ENCODE peak calls at places on chromosomes 16 and 17, in six cellular contexts. Q is RWPE1, S is RPMI7951, I is non-pigmented ciliary epithelial cell, O is HEK293T, G is NCI-H345. L is an unnamed sample.

GRCh38 chr17:44053130-44053872 is 13.2 kb downstream of the LSM12 start:
- DNase-seq in Q (no peak), S (no peak), I (no peak), O (no peak), G (no peak), L (no peak)

GRCh38 chr17:64309710-64310109 is 46.6 kb upstream of the TEX2 start:
- DNase-seq in Q (no peak), S (no peak), I (no peak), O (no peak), G (no peak), L (no peak)

GRCh38 chr16:68298907-68299515 is 11.7 kb downstream of the SLC7A6OS start:
- DNase-seq in Q (peak; percentile 45), S (peak; percentile 44), I (peak; percentile 61), O (no peak), G (no peak), L (peak; percentile 83)

GRCh38 chr17:77887464-77888241 is 70.8 kb upstream of the TNRC6C start:
- DNase-seq in Q (peak; percentile 30), S (peak; percentile 54), I (peak; percentile 19), O (peak; percentile 39), G (peak; percentile 75), L (peak; percentile 93)

GRCh38 chr17:80471922-80472321 is 4.5 kb downstream of the NPTX1 start:
- DNase-seq in Q (no peak), S (no peak), I (no peak), O (no peak), G (no peak), L (no peak)

GRCh38 chr16:84085774-84086173 is 31.0 kb downstream of the MBTPS1 start:
- DNase-seq in Q (no peak), S (no peak), I (no peak), O (no peak), G (no peak), L (no peak)

GRCh38 chr17:31054761-31055160 is 40.0 kb upstream of the NF1 start:
- DNase-seq in Q (no peak), S (no peak), I (no peak), O (no peak), G (no peak), L (no peak)

GRCh38 chr17:3947318-3947810 is 16.9 kb downstream of the ATP2A3 start:
- DNase-seq in Q (no peak), S (no peak), I (no peak), O (no peak), G (no peak), L (no peak)

GRCh38 chr17:79835953-79836951 is 3.0 kb downstream of the CBX4 start:
- DNase-seq in Q (no peak), S (no peak), I (no peak), O (no peak), G (peak; percentile 22), L (no peak)

L was measured in psoas muscle.